ENCODE peak calls at places on chromosomes 12 and 14, in five cellular contexts. J is A549; E is H9; F is CD8-positive, alpha-beta memory T cell; O is mesendoderm. R is an unnamed sample.

GRCh38 chr12:105562727-105563072 is 232.2 kb downstream of the C12orf75 start:
- DNase-seq in E (no peak), F (no peak), J (peak), O (no peak), R (no peak)

GRCh38 chr12:50088577-50089335 is 3.6 kb downstream of the SMARCD1 start:
- DNase-seq in J (peak), O (peak), E (no peak), F (peak), R (peak)

GRCh38 chr14:51977075-51977474 is 12.3 kb upstream of the RTRAF start:
- DNase-seq in J (no peak), F (no peak), O (no peak), E (no peak), R (no peak)

GRCh38 chr12:31868980-31869379 is 90.2 kb upstream of the RESF1 start:
- DNase-seq in J (no peak), O (no peak), E (no peak), F (no peak), R (no peak)

GRCh38 chr12:108267449-108267848 is 71.7 kb downstream of the CMKLR1 start:
- DNase-seq in E (no peak), O (no peak), J (no peak), F (no peak), R (no peak)

GRCh38 chr12:107651867-107652449 is 33.6 kb upstream of the PWP1 start:
- DNase-seq in J (no peak), O (no peak), E (no peak), F (no peak), R (no peak)

GRCh38 chr14:20262642-20263128 is 23.6 kb downstream of the OR11H4 start:
- DNase-seq in J (no peak), F (no peak), E (no peak), O (peak), R (no peak)

GRCh38 chr12:71955946-71956345 is 17.3 kb downstream of the TPH2 start:
- DNase-seq in J (no peak), E (no peak), F (no peak), O (peak), R (no peak)

GRCh38 chr14:67766035-67766680 is 50.2 kb downstream of the ZFYVE26 start:
- DNase-seq in E (no peak), F (no peak), J (no peak), O (no peak), R (no peak)

GRCh38 chr12:18849080-18849479 is 111.2 kb downstream of the CAPZA3 start:
- DNase-seq in F (no peak), E (no peak), J (no peak), O (peak), R (no peak)

GRCh38 chr14:20624495-20625070 is 16.9 kb downstream of the OR6S1 start:
- DNase-seq in O (peak), E (peak), F (peak), J (peak), R (no peak)

GRCh38 chr12:75944097-75944904 is 87.3 kb downstream of the PHLDA1 start:
- DNase-seq in O (peak), E (peak), J (peak), F (peak), R (no peak)
- H3K27ac ChIP-seq in O (peak), E (peak), J (peak), F (peak), R (no peak)

DNA sequence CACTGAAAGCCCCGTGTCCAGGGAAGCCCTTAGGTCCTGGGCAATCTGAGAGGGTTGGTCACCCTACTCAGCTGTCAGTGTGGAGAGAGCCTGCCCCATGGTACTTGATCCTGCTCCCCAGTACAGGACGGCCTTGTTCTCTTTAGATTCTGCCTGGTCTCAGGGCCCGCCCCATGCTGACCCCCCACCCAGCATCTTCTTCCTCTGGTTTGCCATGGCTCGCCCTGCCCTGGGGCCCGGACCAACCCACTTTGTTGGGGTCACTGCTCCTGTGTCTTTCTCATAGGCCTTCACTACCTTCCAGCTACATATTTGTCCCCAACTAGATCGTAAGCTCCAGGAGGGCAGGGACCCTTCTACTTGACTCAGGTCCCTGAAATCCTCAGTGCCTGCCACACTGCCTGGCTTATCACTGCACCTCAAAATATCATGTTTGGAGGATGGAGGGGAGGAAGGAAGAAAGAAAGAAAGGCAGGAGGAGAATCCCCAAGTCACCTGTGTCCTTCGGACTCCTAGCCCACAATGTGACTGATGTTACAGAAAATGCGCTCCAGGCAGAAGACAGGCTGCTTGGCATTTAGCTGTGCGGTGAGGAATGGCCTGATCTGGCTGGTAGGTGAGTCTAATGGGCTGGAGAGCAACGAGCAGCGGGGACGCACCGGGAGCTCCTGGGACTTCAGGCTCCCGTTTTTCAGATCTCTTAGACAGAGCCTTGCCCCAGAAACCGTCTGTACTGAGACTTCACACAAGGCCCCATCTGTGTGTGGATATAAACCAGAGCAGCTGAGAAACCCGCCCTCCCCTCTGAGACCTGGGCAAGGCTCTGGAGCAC is 66.1 kb downstream of the C14orf132 start:
- DNase-seq in E (no peak), F (no peak), J (no peak), O (no peak), R (no peak)
- H3K27ac ChIP-seq in E (no peak), F (no peak), J (peak), O (no peak), R (no peak)

GRCh38 chr14:100384819-100385813 is 62.0 kb downstream of the SLC25A47 start:
- DNase-seq in O (peak), F (no peak), J (peak), E (no peak), R (peak)

GRCh38 chr14:100386121-100386520 is 63.0 kb downstream of the SLC25A47 start:
- DNase-seq in O (peak), J (no peak), E (no peak), F (no peak), R (no peak)

GRCh38 chr14:100382106-100382455 is 58.9 kb downstream of the SLC25A47 start:
- DNase-seq in F (no peak), O (no peak), J (no peak), E (no peak), R (no peak)

GRCh38 chr14:100383727-100384158 is 60.6 kb downstream of the SLC25A47 start:
- DNase-seq in O (peak), F (peak), J (peak), E (peak), R (no peak)

DNA sequence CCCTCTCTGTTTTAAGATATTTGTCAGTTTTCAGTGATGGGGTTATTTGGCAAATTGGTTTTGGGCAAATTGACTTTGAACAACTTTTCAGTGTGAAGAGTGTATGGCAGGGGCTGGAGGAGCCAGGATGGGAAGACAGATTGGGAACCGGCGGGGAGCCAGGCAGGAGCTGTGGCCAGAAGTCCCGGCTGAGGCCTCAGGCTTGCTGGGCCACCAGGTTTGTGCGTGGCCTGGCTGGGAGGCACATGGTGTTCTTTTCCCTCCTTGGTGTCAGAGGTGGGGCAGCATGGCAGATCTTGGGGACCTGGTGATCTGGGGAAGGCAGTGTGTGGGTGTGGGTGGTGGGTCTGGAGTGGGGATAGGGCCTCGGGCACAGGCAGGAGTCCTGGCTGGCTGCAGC is 61.1 kb downstream of the SLC25A47 start:
- DNase-seq in E (no peak), F (no peak), J (no peak), O (no peak), R (no peak)
- H3K27ac ChIP-seq in E (no peak), F (no peak), J (peak), O (no peak), R (no peak)

DNA sequence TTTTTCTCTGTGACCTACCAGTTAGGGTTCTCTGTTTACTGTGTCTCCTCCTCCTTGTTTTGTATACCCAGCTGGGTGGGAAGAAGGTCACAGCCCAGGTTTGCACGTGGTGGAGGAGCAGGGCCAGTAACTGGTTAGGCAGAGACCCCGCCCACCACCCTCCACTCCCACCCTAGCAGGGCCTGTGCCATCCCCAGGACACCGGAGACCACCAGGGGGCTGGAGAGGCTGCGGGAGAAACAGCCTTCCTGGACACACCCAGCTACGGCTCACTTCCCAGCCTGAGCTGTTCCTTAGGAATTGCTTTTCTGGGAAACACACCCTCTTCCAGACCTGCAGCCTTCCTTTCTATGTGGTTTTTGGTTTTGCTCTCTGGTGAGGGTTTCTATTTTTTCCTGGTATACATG is 21.1 kb downstream of the BDKRB2 start:
- DNase-seq in E (peak), J (no peak), F (no peak), O (peak), R (no peak)
- H3K27ac ChIP-seq in E (no peak), J (no peak), F (no peak), O (no peak), R (no peak)

GRCh38 chr14:65179918-65180724 is 77.8 kb upstream of the MAX start:
- DNase-seq in E (no peak), J (peak), F (no peak), O (no peak), R (no peak)
- H3K27ac ChIP-seq in E (no peak), J (peak), F (no peak), O (no peak), R (no peak)

GRCh38 chr12:64877363-64878004 is 53.0 kb downstream of the TBC1D30 start:
- DNase-seq in J (no peak), F (no peak), E (no peak), O (no peak), R (no peak)

GRCh38 chr12:64875186-64875585 is 50.7 kb downstream of the TBC1D30 start:
- DNase-seq in O (no peak), J (no peak), F (no peak), E (no peak), R (no peak)

DNA sequence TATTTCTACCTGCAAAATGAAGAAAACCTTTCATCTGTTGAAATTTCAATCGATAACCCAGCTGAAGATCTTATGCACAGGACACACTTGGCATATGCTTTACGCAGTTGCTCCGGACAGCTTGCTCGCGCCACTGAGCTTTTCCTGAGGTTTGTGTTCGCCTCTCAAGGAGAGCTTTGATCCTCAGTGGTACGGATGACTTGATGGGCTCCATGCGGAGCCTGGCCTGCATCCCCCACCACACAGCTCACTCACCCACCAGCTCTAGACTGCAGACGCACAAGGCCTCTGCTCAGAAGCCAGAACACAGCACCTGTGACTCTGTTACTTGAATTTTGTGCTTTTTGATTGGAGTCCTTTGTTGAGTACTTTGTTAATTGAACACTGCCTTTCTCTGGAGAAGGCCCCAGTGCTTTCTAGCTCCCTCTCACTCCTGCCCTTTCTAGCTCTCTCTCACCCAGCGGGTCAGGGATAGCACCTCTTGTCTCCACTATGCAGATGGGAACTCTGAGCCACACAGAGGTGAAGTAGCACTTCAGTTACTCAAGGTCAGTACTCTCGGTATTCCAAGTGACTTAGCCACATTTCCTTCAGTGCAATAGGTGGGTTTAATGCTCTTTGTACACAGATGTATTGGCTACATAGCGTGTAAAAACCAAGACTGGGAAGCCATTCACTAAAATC is 52.1 kb downstream of the TBC1D30 start:
- DNase-seq in F (no peak), J (no peak), O (no peak), E (no peak), R (no peak)
- H3K27ac ChIP-seq in F (no peak), J (no peak), O (no peak), E (no peak), R (no peak)

GRCh38 chr12:6766651-6767300 is 613 bp downstream of the PTMS start:
- DNase-seq in F (peak), E (peak), J (peak), O (peak), R (no peak)
- H3K27ac ChIP-seq in F (peak), E (no peak), J (peak), O (peak), R (peak)